ENCODE peak calls at places on chromosomes 3 and 15, in four cellular contexts. S is GM12878, U is HepG2, M is K562. Q is an unnamed sample.

GRCh38 chr3:177294221-177294620 is 96.9 kb upstream of the TBL1XR1 start:
- DNase-seq in M (peak; percentile 28), S (no peak), U (no peak), Q (no peak)

GRCh38 chr3:179876440-179876839 is 160.3 kb downstream of the PEX5L start:
- DNase-seq in S (no peak), M (no peak), U (no peak), Q (no peak)

GRCh38 chr3:11290743-11291680 is 18.8 kb downstream of the ATG7 start:
- DNase-seq in S (no peak), U (no peak), M (peak; percentile 82), Q (no peak)

GRCh38 chr15:90337256-90337655 is 14.8 kb upstream of the ZNF774 start:
- DNase-seq in S (no peak), U (no peak), M (no peak), Q (no peak)

GRCh38 chr15:37794947-37795346 is 139.5 kb upstream of the TMCO5A start:
- DNase-seq in U (no peak), M (no peak), S (no peak), Q (no peak)

GRCh38 chr3:107845355-107846281 is 245.2 kb downstream of the CD47 start:
- DNase-seq in U (no peak), M (no peak), S (no peak), Q (no peak)

GRCh38 chr3:107130089-107130700 is 247.0 kb upstream of the CCDC54 start:
- DNase-seq in U (no peak), S (no peak), M (no peak), Q (no peak)

GRCh38 chr15:53910236-53910849 is 67.9 kb upstream of the UNC13C start:
- DNase-seq in U (peak; percentile 59), M (no peak), S (no peak), Q (no peak)

GRCh38 chr3:123096701-123097100 is 29.9 kb downstream of the PDIA5 start:
- DNase-seq in S (no peak), U (no peak), M (no peak), Q (no peak)

GRCh38 chr3:75341324-75342067 is 322.6 kb upstream of the FRG2C start:
- DNase-seq in M (peak; percentile 16), S (no peak), U (no peak), Q (peak; percentile 70)

GRCh38 chr3:175748087-175748732 is 889.1 kb downstream of the NAALADL2 start:
- DNase-seq in S (no peak), M (no peak), U (no peak), Q (no peak)

GRCh38 chr3:175751089-175751488 is 892.0 kb downstream of the NAALADL2 start:
- DNase-seq in U (no peak), M (no peak), S (no peak), Q (no peak)

GRCh38 chr3:175746308-175746707 is 887.2 kb downstream of the NAALADL2 start:
- DNase-seq in S (no peak), U (no peak), M (no peak), Q (no peak)

GRCh38 chr3:175749981-175750380 is 890.8 kb downstream of the NAALADL2 start:
- DNase-seq in U (no peak), M (no peak), S (no peak), Q (no peak)
- TF ChIP-seq ETV6 in U (no peak), M (no peak), S (no peak), Q (no peak)

GRCh38 chr3:183188895-183189462 is 26.4 kb upstream of the LAMP3 start:
- DNase-seq in U (peak; percentile 10), S (no peak), M (peak; percentile 72), Q (peak; percentile 77)

GRCh38 chr3:183182732-183183610 is 20.4 kb upstream of the LAMP3 start:
- DNase-seq in U (no peak), M (no peak), S (no peak), Q (no peak)

GRCh38 chr3:183182073-183182472 is 19.5 kb upstream of the LAMP3 start:
- DNase-seq in M (no peak), S (no peak), U (no peak), Q (no peak)

GRCh38 chr3:183189641-183190040 is 27.1 kb upstream of the LAMP3 start:
- DNase-seq in S (no peak), M (no peak), U (no peak), Q (no peak)

GRCh38 chr3:183185696-183186095 is 23.2 kb upstream of the LAMP3 start:
- DNase-seq in S (peak; percentile 26), U (no peak), M (no peak), Q (no peak)
- TF ChIP-seq ETV6 in S (no peak), U (no peak), M (no peak), Q (no peak)

GRCh38 chr3:191382661-191383060 is 52.3 kb upstream of the UTS2B start:
- DNase-seq in U (no peak), S (no peak), M (no peak), Q (no peak)
- TF ChIP-seq ETV6 in U (no peak), S (no peak), M (no peak), Q (no peak)

GRCh38 chr3:113946831-113947230 is 982 bp upstream of the ZDHHC23 start:
- DNase-seq in U (no peak), M (no peak), S (no peak), Q (no peak)
- TF ChIP-seq ETV6 in U (no peak), M (no peak), S (no peak), Q (no peak)